ENCODE peak calls at places on chromosomes 12 and 14, in eight cellular contexts. One of them, this sample, is unnamed.

GRCh38 chr12:97967831-97968230 is 505.2 kb downstream of the RMST start:
- DNase-seq in heart right ventricle: no peak
- DNase-seq in transverse colon: no peak
- DNase-seq in ovary: no peak
- DNase-seq in choroid plexus epithelial cell: no peak
- DNase-seq in MM.1S: no peak
- DNase-seq in colonic mucosa: no peak
- DNase-seq in HL-60: no peak
- DNase-seq in this sample: no peak

GRCh38 chr12:119479121-119479561 is 114.4 kb upstream of the TMEM233 start:
- DNase-seq in heart right ventricle: no peak
- DNase-seq in transverse colon: no peak
- DNase-seq in ovary: no peak
- DNase-seq in choroid plexus epithelial cell: no peak
- DNase-seq in MM.1S: no peak
- DNase-seq in colonic mucosa: no peak
- DNase-seq in HL-60: no peak
- DNase-seq in this sample: peak

GRCh38 chr12:67415473-67415872 is 146.3 kb downstream of the CAND1 start:
- DNase-seq in heart right ventricle: no peak
- DNase-seq in transverse colon: no peak
- DNase-seq in ovary: no peak
- DNase-seq in choroid plexus epithelial cell: peak
- DNase-seq in MM.1S: no peak
- DNase-seq in colonic mucosa: no peak
- DNase-seq in HL-60: no peak
- DNase-seq in this sample: peak

GRCh38 chr12:29314421-29314820 is 66.6 kb downstream of the ERGIC2 start:
- DNase-seq in heart right ventricle: no peak
- DNase-seq in transverse colon: no peak
- DNase-seq in ovary: no peak
- DNase-seq in choroid plexus epithelial cell: no peak
- DNase-seq in MM.1S: no peak
- DNase-seq in colonic mucosa: no peak
- DNase-seq in HL-60: no peak
- DNase-seq in this sample: no peak

GRCh38 chr12:48489012-48489411 is 6.7 kb downstream of the C12orf54 start:
- DNase-seq in heart right ventricle: no peak
- DNase-seq in transverse colon: no peak
- DNase-seq in ovary: no peak
- DNase-seq in choroid plexus epithelial cell: peak
- DNase-seq in MM.1S: no peak
- DNase-seq in colonic mucosa: no peak
- DNase-seq in HL-60: no peak
- DNase-seq in this sample: peak

GRCh38 chr14:25132734-25133422 is 82.9 kb upstream of the STXBP6 start:
- DNase-seq in heart right ventricle: peak
- DNase-seq in transverse colon: peak
- DNase-seq in ovary: no peak
- DNase-seq in choroid plexus epithelial cell: peak
- DNase-seq in MM.1S: peak
- DNase-seq in colonic mucosa: peak
- DNase-seq in HL-60: peak
- DNase-seq in this sample: peak

GRCh38 chr14:20143911-20144310 is 5.3 kb downstream of the OR4N5 start:
- DNase-seq in heart right ventricle: no peak
- DNase-seq in transverse colon: no peak
- DNase-seq in ovary: no peak
- DNase-seq in choroid plexus epithelial cell: no peak
- DNase-seq in MM.1S: no peak
- DNase-seq in colonic mucosa: no peak
- DNase-seq in HL-60: no peak
- DNase-seq in this sample: no peak

GRCh38 chr12:69583203-69583602 is 2.1 kb upstream of the CCT2 start:
- DNase-seq in heart right ventricle: no peak
- DNase-seq in transverse colon: no peak
- DNase-seq in ovary: no peak
- DNase-seq in choroid plexus epithelial cell: no peak
- DNase-seq in MM.1S: no peak
- DNase-seq in colonic mucosa: no peak
- DNase-seq in HL-60: no peak
- DNase-seq in this sample: no peak

GRCh38 chr12:96872946-96873345 is 34.1 kb upstream of the NEDD1 start:
- DNase-seq in heart right ventricle: no peak
- DNase-seq in transverse colon: no peak
- DNase-seq in ovary: no peak
- DNase-seq in choroid plexus epithelial cell: no peak
- DNase-seq in MM.1S: no peak
- DNase-seq in colonic mucosa: no peak
- DNase-seq in HL-60: no peak
- DNase-seq in this sample: no peak

GRCh38 chr14:69151458-69152180 is 1.3 kb downstream of the DCAF5 start:
- DNase-seq in heart right ventricle: peak
- DNase-seq in transverse colon: peak
- DNase-seq in ovary: peak
- DNase-seq in choroid plexus epithelial cell: peak
- DNase-seq in MM.1S: peak
- DNase-seq in colonic mucosa: peak
- DNase-seq in HL-60: peak
- DNase-seq in this sample: peak

GRCh38 chr12:93733358-93733757 is 56.2 kb downstream of the CRADD start:
- DNase-seq in heart right ventricle: peak
- DNase-seq in transverse colon: no peak
- DNase-seq in ovary: no peak
- DNase-seq in choroid plexus epithelial cell: no peak
- DNase-seq in MM.1S: no peak
- DNase-seq in colonic mucosa: no peak
- DNase-seq in HL-60: no peak
- DNase-seq in this sample: no peak

GRCh38 chr14:68669101-68669500 is 123.8 kb downstream of the ZFP36L1 start:
- DNase-seq in heart right ventricle: no peak
- DNase-seq in transverse colon: no peak
- DNase-seq in ovary: no peak
- DNase-seq in choroid plexus epithelial cell: no peak
- DNase-seq in MM.1S: no peak
- DNase-seq in colonic mucosa: no peak
- DNase-seq in HL-60: no peak
- DNase-seq in this sample: no peak

GRCh38 chr12:53939141-53940108 is 794 bp downstream of the HOXC13 start:
- DNase-seq in heart right ventricle: no peak
- DNase-seq in transverse colon: no peak
- DNase-seq in ovary: no peak
- DNase-seq in choroid plexus epithelial cell: peak
- DNase-seq in MM.1S: no peak
- DNase-seq in colonic mucosa: no peak
- DNase-seq in HL-60: no peak
- DNase-seq in this sample: no peak

GRCh38 chr12:107891967-107892366 is 117.5 kb downstream of the ASCL4 start:
- DNase-seq in heart right ventricle: no peak
- DNase-seq in transverse colon: no peak
- DNase-seq in ovary: no peak
- DNase-seq in choroid plexus epithelial cell: peak
- DNase-seq in MM.1S: no peak
- DNase-seq in colonic mucosa: no peak
- DNase-seq in HL-60: no peak
- DNase-seq in this sample: peak

DNA sequence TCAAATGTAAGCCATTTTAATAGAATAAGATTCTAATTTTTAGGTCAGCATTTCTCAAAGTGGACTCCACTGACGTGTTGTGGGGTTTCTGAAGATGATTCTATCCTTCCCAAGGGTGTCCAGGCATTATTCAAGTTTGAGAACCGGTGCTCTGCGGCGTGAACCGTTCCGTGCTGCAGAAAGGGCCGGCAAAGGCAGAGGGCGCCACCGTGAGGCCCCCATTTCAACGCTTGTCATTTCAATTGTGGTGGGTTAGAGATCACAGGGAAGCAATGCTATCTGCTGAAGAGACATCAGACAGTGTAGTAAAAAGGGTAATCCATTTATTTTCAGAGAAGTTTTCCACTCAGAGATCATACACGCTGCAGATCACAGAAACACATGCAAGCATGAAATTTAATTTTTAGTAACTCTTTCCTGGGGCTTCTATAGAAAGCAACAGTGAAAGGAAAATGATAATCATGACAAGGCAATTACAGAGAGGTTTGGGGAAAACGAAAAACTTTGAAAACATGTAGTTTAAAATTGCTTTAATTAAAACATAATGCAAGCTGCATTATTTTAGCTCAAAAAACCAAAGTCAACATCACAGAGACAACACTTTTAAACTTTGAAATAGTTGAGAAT is 201.7 kb downstream of the EXOC5 start:
- DNase-seq in heart right ventricle: no peak
- DNase-seq in transverse colon: peak
- DNase-seq in ovary: peak
- DNase-seq in choroid plexus epithelial cell: peak
- DNase-seq in MM.1S: peak
- DNase-seq in colonic mucosa: peak
- DNase-seq in HL-60: no peak
- DNase-seq in this sample: peak
- TF ChIP-seq CTCF in heart right ventricle: peak
- TF ChIP-seq CTCF in transverse colon: peak
- TF ChIP-seq CTCF in ovary: no peak
- TF ChIP-seq CTCF in choroid plexus epithelial cell: peak
- TF ChIP-seq CTCF in MM.1S: peak
- TF ChIP-seq CTCF in colonic mucosa: peak
- TF ChIP-seq CTCF in HL-60: peak
- TF ChIP-seq CTCF in this sample: peak

GRCh38 chr12:95173392-95174251 is 43.6 kb downstream of the FGD6 start:
- DNase-seq in heart right ventricle: peak
- DNase-seq in transverse colon: peak
- DNase-seq in ovary: peak
- DNase-seq in choroid plexus epithelial cell: peak
- DNase-seq in MM.1S: no peak
- DNase-seq in colonic mucosa: peak
- DNase-seq in HL-60: no peak
- DNase-seq in this sample: no peak

GRCh38 chr12:95179011-95179410 is 38.3 kb downstream of the FGD6 start:
- DNase-seq in heart right ventricle: no peak
- DNase-seq in transverse colon: no peak
- DNase-seq in ovary: no peak
- DNase-seq in choroid plexus epithelial cell: no peak
- DNase-seq in MM.1S: no peak
- DNase-seq in colonic mucosa: no peak
- DNase-seq in HL-60: no peak
- DNase-seq in this sample: no peak

GRCh38 chr12:95177201-95177768 is 40.0 kb downstream of the FGD6 start:
- DNase-seq in heart right ventricle: no peak
- DNase-seq in transverse colon: no peak
- DNase-seq in ovary: no peak
- DNase-seq in choroid plexus epithelial cell: no peak
- DNase-seq in MM.1S: no peak
- DNase-seq in colonic mucosa: no peak
- DNase-seq in HL-60: no peak
- DNase-seq in this sample: no peak

GRCh38 chr12:95181103-95181502 is 36.2 kb downstream of the FGD6 start:
- DNase-seq in heart right ventricle: no peak
- DNase-seq in transverse colon: no peak
- DNase-seq in ovary: no peak
- DNase-seq in choroid plexus epithelial cell: no peak
- DNase-seq in MM.1S: no peak
- DNase-seq in colonic mucosa: no peak
- DNase-seq in HL-60: no peak
- DNase-seq in this sample: no peak

GRCh38 chr12:95178136-95178535 is 39.1 kb downstream of the FGD6 start:
- DNase-seq in heart right ventricle: no peak
- DNase-seq in transverse colon: no peak
- DNase-seq in ovary: no peak
- DNase-seq in choroid plexus epithelial cell: no peak
- DNase-seq in MM.1S: no peak
- DNase-seq in colonic mucosa: no peak
- DNase-seq in HL-60: no peak
- DNase-seq in this sample: no peak
- H3K4me3 ChIP-seq in heart right ventricle: no peak
- H3K4me3 ChIP-seq in transverse colon: no peak
- H3K4me3 ChIP-seq in ovary: no peak
- H3K4me3 ChIP-seq in choroid plexus epithelial cell: no peak
- H3K4me3 ChIP-seq in MM.1S: no peak
- H3K4me3 ChIP-seq in colonic mucosa: no peak
- H3K4me3 ChIP-seq in HL-60: no peak
- H3K4me3 ChIP-seq in this sample: no peak

DNA sequence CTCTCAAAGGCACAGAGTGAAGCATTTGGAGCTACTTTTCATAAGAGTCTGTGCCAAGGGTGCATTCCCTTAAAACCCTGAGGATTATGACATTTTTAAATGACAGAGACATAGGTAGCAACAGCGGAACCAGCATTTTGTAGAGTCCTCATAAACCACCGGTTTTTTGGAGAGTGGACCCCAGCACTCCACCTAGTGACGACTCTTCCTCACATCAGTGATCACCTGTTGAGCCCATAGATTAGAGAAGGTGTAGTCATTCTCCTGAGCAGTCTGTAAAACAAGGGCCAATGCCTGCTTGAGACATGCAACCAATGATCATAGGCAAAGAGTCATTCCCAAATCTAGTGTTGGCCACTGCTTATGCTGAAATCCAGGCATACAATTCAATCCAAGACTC is 399.1 kb downstream of the GXYLT1 start:
- DNase-seq in heart right ventricle: no peak
- DNase-seq in transverse colon: no peak
- DNase-seq in ovary: no peak
- DNase-seq in choroid plexus epithelial cell: no peak
- DNase-seq in MM.1S: no peak
- DNase-seq in colonic mucosa: no peak
- DNase-seq in HL-60: no peak
- DNase-seq in this sample: no peak
- TF ChIP-seq CTCF in heart right ventricle: no peak
- TF ChIP-seq CTCF in transverse colon: no peak
- TF ChIP-seq CTCF in ovary: no peak
- TF ChIP-seq CTCF in choroid plexus epithelial cell: no peak
- TF ChIP-seq CTCF in MM.1S: no peak
- TF ChIP-seq CTCF in colonic mucosa: no peak
- TF ChIP-seq CTCF in HL-60: no peak
- TF ChIP-seq CTCF in this sample: no peak

GRCh38 chr12:130859128-130859527 is 12.7 kb upstream of the RAN start:
- DNase-seq in heart right ventricle: no peak
- DNase-seq in transverse colon: no peak
- DNase-seq in ovary: no peak
- DNase-seq in choroid plexus epithelial cell: no peak
- DNase-seq in MM.1S: no peak
- DNase-seq in colonic mucosa: no peak
- DNase-seq in HL-60: no peak
- DNase-seq in this sample: no peak

GRCh38 chr12:130858084-130858483 is 13.8 kb upstream of the RAN start:
- DNase-seq in heart right ventricle: no peak
- DNase-seq in transverse colon: no peak
- DNase-seq in ovary: no peak
- DNase-seq in choroid plexus epithelial cell: no peak
- DNase-seq in MM.1S: no peak
- DNase-seq in colonic mucosa: no peak
- DNase-seq in HL-60: no peak
- DNase-seq in this sample: no peak

GRCh38 chr12:130860311-130860710 is 11.6 kb upstream of the RAN start:
- DNase-seq in heart right ventricle: no peak
- DNase-seq in transverse colon: no peak
- DNase-seq in ovary: no peak
- DNase-seq in choroid plexus epithelial cell: no peak
- DNase-seq in MM.1S: no peak
- DNase-seq in colonic mucosa: no peak
- DNase-seq in HL-60: no peak
- DNase-seq in this sample: no peak

GRCh38 chr12:130863298-130863697 is 8.6 kb upstream of the RAN start:
- DNase-seq in heart right ventricle: no peak
- DNase-seq in transverse colon: no peak
- DNase-seq in ovary: no peak
- DNase-seq in choroid plexus epithelial cell: no peak
- DNase-seq in MM.1S: no peak
- DNase-seq in colonic mucosa: no peak
- DNase-seq in HL-60: no peak
- DNase-seq in this sample: no peak

GRCh38 chr12:130862161-130862560 is 9.7 kb upstream of the RAN start:
- DNase-seq in heart right ventricle: no peak
- DNase-seq in transverse colon: no peak
- DNase-seq in ovary: no peak
- DNase-seq in choroid plexus epithelial cell: no peak
- DNase-seq in MM.1S: no peak
- DNase-seq in colonic mucosa: no peak
- DNase-seq in HL-60: no peak
- DNase-seq in this sample: no peak
- H3K4me3 ChIP-seq in heart right ventricle: no peak
- H3K4me3 ChIP-seq in transverse colon: no peak
- H3K4me3 ChIP-seq in ovary: no peak
- H3K4me3 ChIP-seq in choroid plexus epithelial cell: no peak
- H3K4me3 ChIP-seq in MM.1S: no peak
- H3K4me3 ChIP-seq in colonic mucosa: no peak
- H3K4me3 ChIP-seq in HL-60: no peak
- H3K4me3 ChIP-seq in this sample: no peak